ENCODE peak calls at places on chromosomes 5 and 9, in four cellular contexts. One of them, this sample, is unnamed.

GRCh38 chr9:8338249-8338721 is 538.7 kb upstream of the DMAC1 start:
- DNase-seq in K562: no peak
- DNase-seq in HepG2: no peak
- DNase-seq in HCT116: no peak
- DNase-seq in this sample: no peak

GRCh38 chr5:120139039-120139438 is 325.1 kb upstream of the PRR16 start:
- DNase-seq in K562: no peak
- DNase-seq in HepG2: peak; percentile 70
- DNase-seq in HCT116: no peak
- DNase-seq in this sample: peak; percentile 24

GRCh38 chr5:132334812-132335211 is 34.7 kb upstream of the SLC22A5 start:
- DNase-seq in K562: no peak
- DNase-seq in HepG2: peak; percentile 14
- DNase-seq in HCT116: peak; percentile 7
- DNase-seq in this sample: peak; percentile 38

GRCh38 chr5:154308457-154309360 is 118.2 kb downstream of the GALNT10 start:
- DNase-seq in K562: no peak
- DNase-seq in HepG2: no peak
- DNase-seq in HCT116: no peak
- DNase-seq in this sample: no peak

GRCh38 chr5:5828619-5829018 is 406.1 kb downstream of the ICE1 start:
- DNase-seq in K562: no peak
- DNase-seq in HepG2: peak; percentile 53
- DNase-seq in HCT116: no peak
- DNase-seq in this sample: no peak

GRCh38 chr5:132829742-132830435 is 558 bp downstream of the SHROOM1 start:
- DNase-seq in K562: peak; percentile 89
- DNase-seq in HepG2: peak; percentile 56
- DNase-seq in HCT116: peak; percentile 38
- DNase-seq in this sample: peak; percentile 30

GRCh38 chr5:124746252-124746915 is at the start of gene ZNF608:
- DNase-seq in K562: no peak
- DNase-seq in HepG2: peak; percentile 6
- DNase-seq in HCT116: no peak
- DNase-seq in this sample: no peak

GRCh38 chr5:135323701-135324132 is 75.3 kb downstream of the MACROH2A1 start:
- DNase-seq in K562: no peak
- DNase-seq in HepG2: peak; percentile 41
- DNase-seq in HCT116: no peak
- DNase-seq in this sample: no peak

GRCh38 chr5:77851229-77852067 is 75.3 kb upstream of the TBCA start:
- DNase-seq in K562: no peak
- DNase-seq in HepG2: no peak
- DNase-seq in HCT116: no peak
- DNase-seq in this sample: no peak

GRCh38 chr9:135714242-135715055 is 12.5 kb downstream of the KCNT1 start:
- DNase-seq in K562: no peak
- DNase-seq in HepG2: no peak
- DNase-seq in HCT116: no peak
- DNase-seq in this sample: no peak

GRCh38 chr9:134560206-134560605 is 81.4 kb upstream of the COL5A1 start:
- DNase-seq in K562: no peak
- DNase-seq in HepG2: no peak
- DNase-seq in HCT116: no peak
- DNase-seq in this sample: no peak

GRCh38 chr9:22158983-22159382 is 149.9 kb upstream of the CDKN2B start:
- DNase-seq in K562: no peak
- DNase-seq in HepG2: peak; percentile 85
- DNase-seq in HCT116: peak; percentile 7
- DNase-seq in this sample: no peak

GRCh38 chr5:36279054-36279698 is 22.5 kb downstream of the RANBP3L start:
- DNase-seq in K562: no peak
- DNase-seq in HepG2: no peak
- DNase-seq in HCT116: no peak
- DNase-seq in this sample: no peak

GRCh38 chr5:34688015-34688800 is 32.1 kb downstream of the RAI14 start:
- DNase-seq in K562: no peak
- DNase-seq in HepG2: no peak
- DNase-seq in HCT116: no peak
- DNase-seq in this sample: no peak

GRCh38 chr5:38113880-38114279 is 144.5 kb upstream of the EGFLAM start:
- DNase-seq in K562: no peak
- DNase-seq in HepG2: no peak
- DNase-seq in HCT116: no peak
- DNase-seq in this sample: no peak

GRCh38 chr5:130549884-130550552 is 615.0 kb downstream of the HINT1 start:
- DNase-seq in K562: no peak
- DNase-seq in HepG2: peak; percentile 3
- DNase-seq in HCT116: peak; percentile 66
- DNase-seq in this sample: peak; percentile 52

GRCh38 chr9:3708751-3709150 is 182.9 kb upstream of the RFX3 start:
- DNase-seq in K562: no peak
- DNase-seq in HepG2: no peak
- DNase-seq in HCT116: no peak
- DNase-seq in this sample: no peak

GRCh38 chr5:159894149-159894720 is 22.0 kb upstream of the ADRA1B start:
- DNase-seq in K562: no peak
- DNase-seq in HepG2: no peak
- DNase-seq in HCT116: no peak
- DNase-seq in this sample: no peak

GRCh38 chr9:347667-348292 is 133.1 kb downstream of the DOCK8 start:
- DNase-seq in K562: peak; percentile 7
- DNase-seq in HepG2: peak; percentile 29
- DNase-seq in HCT116: peak; percentile 40
- DNase-seq in this sample: peak; percentile 10

GRCh38 chr5:151072234-151073025 is 8.4 kb downstream of the TNIP1 start:
- DNase-seq in K562: no peak
- DNase-seq in HepG2: no peak
- DNase-seq in HCT116: no peak
- DNase-seq in this sample: no peak

GRCh38 chr9:116644099-116644688 is 42.9 kb upstream of the TRIM32 start:
- DNase-seq in K562: no peak
- DNase-seq in HepG2: no peak
- DNase-seq in HCT116: no peak
- DNase-seq in this sample: no peak

GRCh38 chr9:21121595-21122251 is 19.9 kb downstream of the IFNW1 start:
- DNase-seq in K562: no peak
- DNase-seq in HepG2: no peak
- DNase-seq in HCT116: no peak
- DNase-seq in this sample: no peak

GRCh38 chr9:125293134-125293533 is 31.5 kb downstream of the GAPVD1 start:
- DNase-seq in K562: no peak
- DNase-seq in HepG2: no peak
- DNase-seq in HCT116: no peak
- DNase-seq in this sample: no peak

GRCh38 chr9:33129886-33130284 is 37.3 kb downstream of the B4GALT1 start:
- DNase-seq in K562: no peak
- DNase-seq in HepG2: no peak
- DNase-seq in HCT116: no peak
- DNase-seq in this sample: no peak

GRCh38 chr5:67901816-67902496 is 313.6 kb upstream of the PIK3R1 start:
- DNase-seq in K562: no peak
- DNase-seq in HepG2: no peak
- DNase-seq in HCT116: no peak
- DNase-seq in this sample: no peak

GRCh38 chr5:107663697-107664096 is 7.0 kb downstream of the EFNA5 start:
- DNase-seq in K562: no peak
- DNase-seq in HepG2: no peak
- DNase-seq in HCT116: no peak
- DNase-seq in this sample: no peak

GRCh38 chr5:90983148-90983547 is 400.0 kb downstream of the ARRDC3 start:
- DNase-seq in K562: peak; percentile 69
- DNase-seq in HepG2: peak; percentile 66
- DNase-seq in HCT116: no peak
- DNase-seq in this sample: peak; percentile 13

GRCh38 chr5:43156388-43156787 is 35.6 kb upstream of the NIM1K start:
- DNase-seq in K562: no peak
- DNase-seq in HepG2: no peak
- DNase-seq in HCT116: no peak
- DNase-seq in this sample: no peak

GRCh38 chr9:95874989-95875304 is 544 bp upstream of the ERCC6L2 start:
- DNase-seq in K562: peak; percentile 55
- DNase-seq in HepG2: peak; percentile 7
- DNase-seq in HCT116: no peak
- DNase-seq in this sample: no peak

GRCh38 chr9:36625006-36625600 is 52.4 kb downstream of the MELK start:
- DNase-seq in K562: no peak
- DNase-seq in HepG2: no peak
- DNase-seq in HCT116: peak; percentile 7
- DNase-seq in this sample: no peak

GRCh38 chr9:37144762-37145161 is 24.4 kb downstream of the ZCCHC7 start:
- DNase-seq in K562: peak; percentile 16
- DNase-seq in HepG2: peak; percentile 15
- DNase-seq in HCT116: no peak
- DNase-seq in this sample: no peak

GRCh38 chr9:132908635-132909034 is 29.9 kb downstream of the SPACA9 start:
- DNase-seq in K562: no peak
- DNase-seq in HepG2: no peak
- DNase-seq in HCT116: no peak
- DNase-seq in this sample: no peak

GRCh38 chr9:20784196-20784595 is 100.1 kb downstream of the FOCAD start:
- DNase-seq in K562: no peak
- DNase-seq in HepG2: no peak
- DNase-seq in HCT116: no peak
- DNase-seq in this sample: no peak

GRCh38 chr9:131635285-131635684 is 90.0 kb downstream of the PRRT1B start:
- DNase-seq in K562: peak; percentile 88
- DNase-seq in HepG2: peak; percentile 80
- DNase-seq in HCT116: peak; percentile 71
- DNase-seq in this sample: peak; percentile 74

GRCh38 chr5:142680605-142681259 is 5.2 kb downstream of the FGF1 start:
- DNase-seq in K562: no peak
- DNase-seq in HepG2: peak; percentile 65
- DNase-seq in HCT116: peak; percentile 82
- DNase-seq in this sample: peak; percentile 67

GRCh38 chr5:115457985-115458384 is 86.6 kb downstream of the FEM1C start:
- DNase-seq in K562: no peak
- DNase-seq in HepG2: no peak
- DNase-seq in HCT116: no peak
- DNase-seq in this sample: no peak

GRCh38 chr9:71772726-71773125 is 4.4 kb upstream of the CEMIP2 start:
- DNase-seq in K562: no peak
- DNase-seq in HepG2: no peak
- DNase-seq in HCT116: no peak
- DNase-seq in this sample: no peak

GRCh38 chr9:71768388-71769174 is at the start of gene CEMIP2:
- DNase-seq in K562: peak; percentile 87
- DNase-seq in HepG2: peak; percentile 71
- DNase-seq in HCT116: peak; percentile 62
- DNase-seq in this sample: no peak

GRCh38 chr9:71767421-71768321 is 642 bp downstream of the CEMIP2 start:
- DNase-seq in K562: peak; percentile 16
- DNase-seq in HepG2: no peak
- DNase-seq in HCT116: no peak
- DNase-seq in this sample: no peak

GRCh38 chr9:71766663-71767062 is 1.6 kb downstream of the CEMIP2 start:
- DNase-seq in K562: no peak
- DNase-seq in HepG2: peak; percentile 87
- DNase-seq in HCT116: no peak
- DNase-seq in this sample: no peak

GRCh38 chr9:71769175-71770165 is 1.2 kb upstream of the CEMIP2 start:
- DNase-seq in K562: peak; percentile 37
- DNase-seq in HepG2: peak; percentile 78
- DNase-seq in HCT116: peak; percentile 75
- DNase-seq in this sample: no peak
- TF ChIP-seq CTCF in K562: no peak
- TF ChIP-seq CTCF in HepG2: peak; percentile 62
- TF ChIP-seq CTCF in HCT116: no peak
- TF ChIP-seq CTCF in this sample: peak; percentile 47

GRCh38 chr9:77830618-77831285 is 182.6 kb upstream of the GNA14 start:
- DNase-seq in K562: no peak
- DNase-seq in HepG2: no peak
- DNase-seq in HCT116: no peak
- DNase-seq in this sample: no peak

GRCh38 chr9:77829440-77829839 is 181.3 kb upstream of the GNA14 start:
- DNase-seq in K562: no peak
- DNase-seq in HepG2: no peak
- DNase-seq in HCT116: no peak
- DNase-seq in this sample: no peak

GRCh38 chr9:77832647-77833046 is 184.5 kb upstream of the GNA14 start:
- DNase-seq in K562: no peak
- DNase-seq in HepG2: no peak
- DNase-seq in HCT116: no peak
- DNase-seq in this sample: no peak

GRCh38 chr9:77834898-77835505 is 186.9 kb upstream of the GNA14 start:
- DNase-seq in K562: no peak
- DNase-seq in HepG2: no peak
- DNase-seq in HCT116: no peak
- DNase-seq in this sample: no peak

GRCh38 chr9:77833686-77834429 is 185.7 kb upstream of the GNA14 start:
- DNase-seq in K562: no peak
- DNase-seq in HepG2: no peak
- DNase-seq in HCT116: no peak
- DNase-seq in this sample: no peak
- TF ChIP-seq TCF7L2 in K562: no peak
- TF ChIP-seq TCF7L2 in HepG2: no peak
- TF ChIP-seq TCF7L2 in HCT116: no peak
- TF ChIP-seq TCF7L2 in this sample: no peak

DNA sequence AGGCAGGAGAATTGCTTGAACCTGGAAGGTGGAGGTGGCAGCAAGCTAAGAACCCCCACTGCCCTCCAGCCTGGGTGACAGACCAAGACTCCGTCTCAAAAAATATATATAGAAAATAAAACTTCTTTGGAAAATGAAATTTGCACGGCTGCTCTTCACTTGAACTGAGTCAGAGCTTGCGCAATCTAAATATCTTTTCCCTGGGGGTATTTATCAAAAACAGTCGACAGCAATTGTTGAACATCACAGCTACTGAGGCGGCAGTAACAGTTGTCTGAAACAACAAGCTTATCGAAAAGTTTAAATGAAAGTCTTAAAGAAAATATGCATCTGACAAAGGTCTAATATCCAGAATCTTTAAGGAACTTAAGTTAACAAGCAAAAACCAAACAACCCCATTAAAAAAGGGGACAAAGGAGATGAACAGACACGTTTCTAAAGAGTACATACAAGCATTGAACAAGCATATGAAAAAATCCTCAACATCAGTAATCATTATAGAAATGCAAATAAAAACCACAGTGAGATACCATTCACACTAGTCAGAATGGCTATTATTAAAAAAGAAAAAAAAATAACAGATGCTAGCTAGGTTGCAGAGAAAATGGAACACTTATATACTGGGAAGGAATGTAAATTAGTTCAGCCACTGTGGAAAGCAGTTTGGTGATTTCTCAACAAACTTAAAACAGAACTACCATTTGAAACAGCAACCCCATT is 153.6 kb upstream of the CDH9 start:
- DNase-seq in K562: no peak
- DNase-seq in HepG2: no peak
- DNase-seq in HCT116: no peak
- DNase-seq in this sample: no peak
- H3K27ac ChIP-seq in K562: no peak overlapping the region
- H3K27ac ChIP-seq in HepG2: no peak overlapping the region
- H3K27ac ChIP-seq in HCT116: no peak overlapping the region
- H3K27ac ChIP-seq in this sample: no peak overlapping the region

GRCh38 chr5:60927450-60927849 is 17.4 kb downstream of the ERCC8 start:
- DNase-seq in K562: no peak
- DNase-seq in HepG2: no peak
- DNase-seq in HCT116: no peak
- DNase-seq in this sample: no peak

GRCh38 chr5:60929024-60929423 is 15.8 kb downstream of the ERCC8 start:
- DNase-seq in K562: no peak
- DNase-seq in HepG2: no peak
- DNase-seq in HCT116: no peak
- DNase-seq in this sample: no peak
- TF ChIP-seq CTCF in K562: peak; percentile 17
- TF ChIP-seq CTCF in HepG2: no peak
- TF ChIP-seq CTCF in HCT116: peak; percentile 49
- TF ChIP-seq CTCF in this sample: peak; percentile 55